ENCODE peak calls at places on chromosomes 1 and 21, in seven cellular contexts. P is CD8-positive, alpha-beta T cell; Z is AG09319; Y is IMR-90; E is fibroblast of lung; G is AG04450; V is GM23338. J is an unnamed sample.
A peak's percentile ranks its signal among the peaks of the same experiment; 100 is the strongest.

GRCh38 chr1:101217148-101217547 is 19.7 kb upstream of the S1PR1 start:
- DNase-seq in E (no peak), V (no peak), Z (no peak), Y (no peak), G (no peak), P (no peak), J (no peak)

GRCh38 chr1:153100241-153100640 is 5.9 kb upstream of the SPRR2E start:
- DNase-seq in Z (no peak), V (no peak), E (peak; percentile 77), G (no peak), P (no peak), Y (peak; percentile 4), J (no peak)

GRCh38 chr1:162381941-162382750 is 618 bp downstream of the C1orf226 start:
- DNase-seq in V (no peak), G (no peak), Y (no peak), P (no peak), E (no peak), Z (no peak), J (no peak)

GRCh38 chr1:231970684-231971083 is 344.1 kb downstream of the DISC1 start:
- DNase-seq in Z (no peak), G (no peak), V (no peak), E (no peak), Y (no peak), P (no peak), J (no peak)

GRCh38 chr1:203286161-203286984 is 18.9 kb upstream of the BTG2 start:
- DNase-seq in G (no peak), Y (no peak), E (no peak), Z (no peak), P (no peak), V (no peak), J (no peak)

GRCh38 chr1:36133484-36133883 is 8.5 kb upstream of the COL8A2 start:
- DNase-seq in G (peak; percentile 75), V (no peak), Z (peak; percentile 91), P (no peak), Y (peak; percentile 94), E (peak; percentile 96), J (peak; percentile 89)

GRCh38 chr1:3692593-3692992 is 40.3 kb downstream of the TP73 start:
- DNase-seq in P (no peak), E (no peak), Y (no peak), G (no peak), Z (no peak), V (no peak), J (no peak)

GRCh38 chr1:247646867-247647266 is 32.7 kb downstream of the OR13G1 start:
- DNase-seq in E (no peak), V (no peak), Z (no peak), P (no peak), Y (no peak), G (no peak), J (no peak)

GRCh38 chr1:201696217-201696761 is 132.7 kb upstream of the IPO9 start:
- DNase-seq in V (no peak), E (peak; percentile 95), P (no peak), G (peak; percentile 63), Y (peak; percentile 93), Z (peak; percentile 74), J (peak; percentile 74)

GRCh38 chr1:86703696-86704455 is 500 bp upstream of the SH3GLB1 start:
- DNase-seq in V (peak; percentile 59), G (no peak), Y (no peak), P (no peak), Z (no peak), E (peak; percentile 25), J (no peak)

GRCh38 chr1:107153033-107153432 is 12.2 kb downstream of the NTNG1 start:
- DNase-seq in P (no peak), E (peak; percentile 55), V (peak; percentile 15), Z (no peak), G (no peak), Y (no peak), J (no peak)

GRCh38 chr1:32741417-32742131 is 39.0 kb upstream of the SYNC start:
- DNase-seq in Y (no peak), V (peak; percentile 52), E (no peak), G (no peak), P (no peak), Z (no peak), J (no peak)

GRCh38 chr1:56448937-56449336 is 130.4 kb downstream of the PLPP3 start:
- DNase-seq in V (no peak), P (no peak), Y (peak; percentile 52), G (no peak), Z (no peak), E (no peak), J (no peak)

GRCh38 chr1:162305969-162306368 is 70.7 kb downstream of the SPATA46 start:
- DNase-seq in E (peak; percentile 56), P (no peak), G (no peak), Y (peak; percentile 10), Z (no peak), V (no peak), J (no peak)

GRCh38 chr1:53378932-53379661 is 51.2 kb upstream of the LRP8 start:
- DNase-seq in V (no peak), Y (no peak), G (no peak), E (no peak), P (no peak), Z (no peak), J (no peak)

GRCh38 chr21:25708467-25709065 is 26.1 kb downstream of the ATP5PF start:
- DNase-seq in P (peak; percentile 15), Y (peak; percentile 56), G (peak; percentile 23), V (peak; percentile 58), Z (peak; percentile 11), E (peak; percentile 31), J (no peak)

GRCh38 chr1:33390550-33390949 is 40.3 kb downstream of the PHC2 start:
- DNase-seq in G (peak; percentile 90), Z (peak; percentile 79), Y (peak; percentile 97), V (no peak), E (peak; percentile 88), P (no peak), J (peak; percentile 91)

GRCh38 chr1:39751595-39751994 is 12.9 kb downstream of the PPIE start:
- DNase-seq in E (no peak), Y (no peak), Z (no peak), P (no peak), V (no peak), G (no peak), J (no peak)

GRCh38 chr1:41572224-41572623 is 87.7 kb upstream of the EDN2 start:
- DNase-seq in Y (no peak), E (no peak), P (no peak), G (no peak), Z (no peak), V (no peak), J (no peak)

GRCh38 chr1:4961935-4962645 is 307.7 kb downstream of the AJAP1 start:
- DNase-seq in G (no peak), Z (no peak), E (no peak), P (no peak), V (no peak), Y (no peak), J (no peak)

GRCh38 chr1:38613996-38614395 is 245.6 kb downstream of the RRAGC start:
- DNase-seq in G (no peak), E (no peak), Y (no peak), V (no peak), P (no peak), Z (no peak), J (no peak)

GRCh38 chr1:212518188-212518951 is 85.7 kb downstream of the NENF start:
- DNase-seq in Z (peak; percentile 62), G (no peak), Y (peak; percentile 84), V (no peak), E (peak; percentile 85), P (no peak), J (no peak)

GRCh38 chr1:247373721-247374141 is 42.1 kb upstream of the ZNF496 start:
- DNase-seq in G (no peak), P (peak; percentile 47), Z (no peak), E (peak; percentile 14), V (peak; percentile 94), Y (peak; percentile 32), J (no peak)

GRCh38 chr1:53373246-53373645 is 45.4 kb upstream of the LRP8 start:
- DNase-seq in Z (no peak), V (no peak), Y (no peak), G (no peak), P (no peak), E (no peak), J (no peak)

GRCh38 chr1:117629625-117630422 is 24.0 kb downstream of the TENT5C start:
- DNase-seq in G (no peak), E (no peak), Y (no peak), Z (no peak), V (no peak), P (no peak), J (no peak)

GRCh38 chr1:228735871-228736586 is 750 bp downstream of the RHOU start:
- DNase-seq in Y (peak; percentile 15), Z (no peak), V (peak; percentile 74), E (peak; percentile 19), G (no peak), P (peak; percentile 11), J (no peak)

GRCh38 chr1:46724991-46725735 is 6.2 kb upstream of the EFCAB14 start:
- DNase-seq in G (peak; percentile 67), E (peak; percentile 67), Z (peak; percentile 67), Y (peak; percentile 85), V (peak; percentile 91), P (peak; percentile 51), J (peak; percentile 41)
- TF ChIP-seq CTCF in G (peak; percentile 92), E (peak; percentile 96), Z (peak; percentile 94), Y (peak; percentile 87), V (peak; percentile 84), P (peak; percentile 60), J (peak; percentile 87)

GRCh38 chr1:187477103-187477502 is 648.4 kb downstream of the PLA2G4A start:
- DNase-seq in V (no peak), Z (no peak), P (no peak), G (no peak), E (peak; percentile 53), Y (no peak), J (no peak)

GRCh38 chr1:187471555-187471954 is 642.8 kb downstream of the PLA2G4A start:
- DNase-seq in G (no peak), Y (peak; percentile 56), P (no peak), E (peak; percentile 88), V (no peak), Z (no peak), J (no peak)

GRCh38 chr1:187474266-187474665 is 645.5 kb downstream of the PLA2G4A start:
- DNase-seq in Y (peak; percentile 80), E (peak; percentile 80), V (no peak), Z (no peak), P (no peak), G (peak; percentile 24), J (no peak)

GRCh38 chr1:187481581-187482148 is 652.9 kb downstream of the PLA2G4A start:
- DNase-seq in P (no peak), G (no peak), Y (no peak), Z (no peak), E (no peak), V (no peak), J (no peak)

GRCh38 chr1:187476671-187477070 is 647.9 kb downstream of the PLA2G4A start:
- DNase-seq in V (peak; percentile 27), Y (peak; percentile 20), G (no peak), Z (no peak), P (no peak), E (no peak), J (no peak)
- TF ChIP-seq CTCF in V (peak; percentile 60), Y (peak; percentile 49), G (peak; percentile 42), Z (no peak), P (no peak), E (peak; percentile 33), J (no peak)

GRCh38 chr1:145978860-145979745 is 14.6 kb downstream of the POLR3GL start:
- DNase-seq in G (peak; percentile 99), E (peak; percentile 100), Z (peak; percentile 99), V (peak; percentile 98), Y (peak; percentile 100), P (peak; percentile 58), J (peak; percentile 100)
- TF ChIP-seq CTCF in G (peak; percentile 48), E (peak; percentile 41), Z (peak; percentile 27), V (peak; percentile 51), Y (no peak), P (peak; percentile 27), J (peak; percentile 42)

GRCh38 chr1:10692401-10693021 is 103.9 kb downstream of the CASZ1 start:
- DNase-seq in Z (no peak), Y (no peak), P (peak; percentile 56), E (no peak), G (no peak), V (no peak), J (no peak)
- TF ChIP-seq CTCF in Z (no peak), Y (no peak), P (peak; percentile 47), E (peak; percentile 11), G (no peak), V (peak; percentile 22), J (peak; percentile 12)